ENCODE peak calls at places on chromosome 15, in six cellular contexts. One of them, this sample, is unnamed.

GRCh38 chr15:28106294-28107110 is 7.4 kb upstream of the OCA2 start:
- DNase-seq in iris pigment epithelial cell: no peak
- DNase-seq in left cardiac atrium: no peak
- DNase-seq in stromal cell of bone marrow: no peak
- DNase-seq in activated effector memory CD4-positive, alpha-beta T cell treated with anti-CD3 and anti-CD28 coated beads, Interleukin-2, amount 50 U/mL, for 16 hours: peak
- DNase-seq in Peyer's patch: no peak
- DNase-seq in this sample: peak

GRCh38 chr15:79682285-79682684 is 214.5 kb downstream of the MTHFS start:
- DNase-seq in iris pigment epithelial cell: peak
- DNase-seq in left cardiac atrium: peak
- DNase-seq in stromal cell of bone marrow: peak
- DNase-seq in activated effector memory CD4-positive, alpha-beta T cell treated with anti-CD3 and anti-CD28 coated beads, Interleukin-2, amount 50 U/mL, for 16 hours: no peak
- DNase-seq in Peyer's patch: no peak
- DNase-seq in this sample: peak

GRCh38 chr15:72535911-72536310 is 61.8 kb downstream of the ARIH1 start:
- DNase-seq in iris pigment epithelial cell: no peak
- DNase-seq in left cardiac atrium: no peak
- DNase-seq in stromal cell of bone marrow: no peak
- DNase-seq in activated effector memory CD4-positive, alpha-beta T cell treated with anti-CD3 and anti-CD28 coated beads, Interleukin-2, amount 50 U/mL, for 16 hours: no peak
- DNase-seq in Peyer's patch: no peak
- DNase-seq in this sample: no peak

GRCh38 chr15:67089218-67090193 is 24.1 kb downstream of the SMAD3 start:
- DNase-seq in iris pigment epithelial cell: peak
- DNase-seq in left cardiac atrium: no peak
- DNase-seq in stromal cell of bone marrow: no peak
- DNase-seq in activated effector memory CD4-positive, alpha-beta T cell treated with anti-CD3 and anti-CD28 coated beads, Interleukin-2, amount 50 U/mL, for 16 hours: no peak
- DNase-seq in Peyer's patch: no peak
- DNase-seq in this sample: no peak

GRCh38 chr15:57686657-57687056 is 19.9 kb upstream of the POLR2M start:
- DNase-seq in iris pigment epithelial cell: peak
- DNase-seq in left cardiac atrium: no peak
- DNase-seq in stromal cell of bone marrow: no peak
- DNase-seq in activated effector memory CD4-positive, alpha-beta T cell treated with anti-CD3 and anti-CD28 coated beads, Interleukin-2, amount 50 U/mL, for 16 hours: no peak
- DNase-seq in Peyer's patch: no peak
- DNase-seq in this sample: no peak

GRCh38 chr15:69037977-69038376 is 23.5 kb downstream of the NOX5 start:
- DNase-seq in iris pigment epithelial cell: no peak
- DNase-seq in left cardiac atrium: no peak
- DNase-seq in stromal cell of bone marrow: no peak
- DNase-seq in activated effector memory CD4-positive, alpha-beta T cell treated with anti-CD3 and anti-CD28 coated beads, Interleukin-2, amount 50 U/mL, for 16 hours: no peak
- DNase-seq in Peyer's patch: no peak
- DNase-seq in this sample: no peak

GRCh38 chr15:99732711-99733267 is 448 bp downstream of the LYSMD4 start:
- DNase-seq in iris pigment epithelial cell: no peak
- DNase-seq in left cardiac atrium: no peak
- DNase-seq in stromal cell of bone marrow: no peak
- DNase-seq in activated effector memory CD4-positive, alpha-beta T cell treated with anti-CD3 and anti-CD28 coated beads, Interleukin-2, amount 50 U/mL, for 16 hours: no peak
- DNase-seq in Peyer's patch: no peak
- DNase-seq in this sample: no peak

GRCh38 chr15:88256261-88257230 is at the start of gene NTRK3:
- DNase-seq in iris pigment epithelial cell: peak
- DNase-seq in left cardiac atrium: no peak
- DNase-seq in stromal cell of bone marrow: no peak
- DNase-seq in activated effector memory CD4-positive, alpha-beta T cell treated with anti-CD3 and anti-CD28 coated beads, Interleukin-2, amount 50 U/mL, for 16 hours: no peak
- DNase-seq in Peyer's patch: no peak
- DNase-seq in this sample: no peak

GRCh38 chr15:50182233-50183013 is 427 bp downstream of the SLC27A2 start:
- DNase-seq in iris pigment epithelial cell: peak
- DNase-seq in left cardiac atrium: no peak
- DNase-seq in stromal cell of bone marrow: no peak
- DNase-seq in activated effector memory CD4-positive, alpha-beta T cell treated with anti-CD3 and anti-CD28 coated beads, Interleukin-2, amount 50 U/mL, for 16 hours: peak
- DNase-seq in Peyer's patch: peak
- DNase-seq in this sample: no peak

GRCh38 chr15:71596672-71597071 is 213.7 kb upstream of the NR2E3 start:
- DNase-seq in iris pigment epithelial cell: peak
- DNase-seq in left cardiac atrium: peak
- DNase-seq in stromal cell of bone marrow: peak
- DNase-seq in activated effector memory CD4-positive, alpha-beta T cell treated with anti-CD3 and anti-CD28 coated beads, Interleukin-2, amount 50 U/mL, for 16 hours: no peak
- DNase-seq in Peyer's patch: no peak
- DNase-seq in this sample: no peak